ENCODE peak calls at places on chromosomes 13 and 19, in four cellular contexts. U is A549; Q is IMR-90; X is CD4-positive, alpha-beta T cell. T is an unnamed sample.

GRCh38 chr13:31037351-31037750 is 104.9 kb downstream of the TEX26 start:
- DNase-seq in X (no peak), Q (no peak), U (no peak), T (no peak)

GRCh38 chr19:32396046-32396652 is 9.4 kb upstream of the DPY19L3 start:
- DNase-seq in U (no peak), X (no peak), Q (no peak), T (no peak)

GRCh38 chr19:15289673-15290072 is 42.7 kb downstream of the BRD4 start:
- DNase-seq in U (no peak), X (no peak), Q (no peak), T (no peak)

GRCh38 chr13:59996461-59996860 is 167.3 kb downstream of the DIAPH3 start:
- DNase-seq in X (no peak), U (no peak), Q (no peak), T (no peak)

GRCh38 chr19:4495471-4495870 is 22.8 kb downstream of the PLIN4 start:
- DNase-seq in U (peak), Q (no peak), X (no peak), T (no peak)

GRCh38 chr13:73850104-73850898 is 283.9 kb downstream of the KLF12 start:
- DNase-seq in U (no peak), X (no peak), Q (no peak), T (no peak)

GRCh38 chr13:50378513-50378970 is 363.3 kb downstream of the KCNRG start:
- DNase-seq in U (no peak), Q (no peak), X (no peak), T (no peak)

GRCh38 chr13:23547000-23547590 is 23.1 kb upstream of the TNFRSF19 start:
- DNase-seq in U (no peak), Q (peak), X (no peak), T (no peak)

GRCh38 chr19:54154603-54155345 is 4.7 kb downstream of the LENG1 start:
- DNase-seq in U (no peak), Q (no peak), X (no peak), T (no peak)

GRCh38 chr13:73481265-73481664 is 422.5 kb downstream of the KLF5 start:
- DNase-seq in Q (no peak), X (no peak), U (no peak), T (no peak)

GRCh38 chr19:22617614-22618325 is 16.4 kb upstream of the ZNF492 start:
- DNase-seq in X (no peak), Q (no peak), U (no peak), T (no peak)

GRCh38 chr13:98761126-98761978 is 8.9 kb upstream of the SLC15A1 start:
- DNase-seq in U (no peak), Q (peak), X (no peak), T (no peak)

GRCh38 chr19:42091300-42092266 is 15.6 kb downstream of the ZNF574 start:
- DNase-seq in X (no peak), U (peak), Q (peak), T (peak)

GRCh38 chr19:15551183-15552004 is 43.1 kb downstream of the CYP4F22 start:
- DNase-seq in U (peak), X (peak), Q (no peak), T (peak)

GRCh38 chr19:42352216-42352892 is 26.9 kb downstream of the MEGF8 start:
- DNase-seq in U (peak), X (no peak), Q (peak), T (peak)

GRCh38 chr19:17565611-17566010 is 10.2 kb downstream of the COLGALT1 start:
- DNase-seq in U (peak), Q (peak), X (no peak), T (peak)

GRCh38 chr13:92901739-92902138 is 324.9 kb upstream of the GPC6 start:
- DNase-seq in U (no peak), X (no peak), Q (no peak), T (peak)

GRCh38 chr19:17338440-17339078 is 1.2 kb downstream of the GTPBP3 start:
- DNase-seq in Q (no peak), X (no peak), U (no peak), T (no peak)

GRCh38 chr13:41720839-41721561 is 239.9 kb downstream of the VWA8 start:
- DNase-seq in X (no peak), Q (no peak), U (no peak), T (peak)

GRCh38 chr19:21848706-21849105 is 12.7 kb upstream of the ZNF43 start:
- DNase-seq in Q (peak), U (peak), X (no peak), T (peak)

GRCh38 chr19:37513397-37513796 is 6.7 kb downstream of the ZNF793 start:
- DNase-seq in U (no peak), X (no peak), Q (no peak), T (no peak)

GRCh38 chr13:71979616-71980015 is 112.6 kb upstream of the DACH1 start:
- DNase-seq in Q (no peak), X (no peak), U (peak), T (peak)

GRCh38 chr13:76043882-76044281 is 407.8 kb downstream of the LMO7 start:
- DNase-seq in X (no peak), U (no peak), Q (no peak), T (no peak)

GRCh38 chr13:24264976-24265375 is 44.4 kb upstream of the C1QTNF9 start:
- DNase-seq in Q (no peak), X (peak), U (no peak), T (no peak)

GRCh38 chr13:32165791-32166190 is 134.2 kb downstream of the FRY start:
- DNase-seq in U (no peak), Q (no peak), X (no peak), T (no peak)

GRCh38 chr19:681029-681626 is 4.9 kb downstream of the FSTL3 start:
- DNase-seq in X (peak), U (no peak), Q (no peak), T (peak)

GRCh38 chr19:58007285-58007684 is 4.7 kb upstream of the ZNF606 start:
- DNase-seq in Q (no peak), X (no peak), U (peak), T (no peak)

GRCh38 chr13:52348081-52348480 is 57.9 kb downstream of the THSD1 start:
- DNase-seq in X (no peak), Q (peak), U (peak), T (no peak)

GRCh38 chr13:113114511-113115362 is 7.9 kb upstream of the F10 start:
- DNase-seq in X (no peak), Q (no peak), U (no peak), T (no peak)

GRCh38 chr19:17035842-17036424 is 9.3 kb upstream of the CPAMD8 start:
- DNase-seq in X (no peak), U (peak), Q (no peak), T (no peak)

GRCh38 chr13:71874490-71874889 is 7.5 kb upstream of the DACH1 start:
- DNase-seq in X (no peak), U (no peak), Q (no peak), T (no peak)

GRCh38 chr13:50130686-50131051 is 115.4 kb downstream of the KCNRG start:
- DNase-seq in X (no peak), Q (peak), U (peak), T (peak)

GRCh38 chr13:29396446-29396845 is 199.0 kb downstream of the SLC7A1 start:
- DNase-seq in Q (no peak), X (no peak), U (no peak), T (no peak)

GRCh38 chr19:11881151-11881800 is 6.3 kb upstream of the ZNF69 start:
- DNase-seq in X (peak), Q (peak), U (peak), T (peak)

GRCh38 chr19:11887618-11888531 is at the start of gene ZNF69:
- DNase-seq in U (no peak), Q (peak), X (peak), T (peak)

GRCh38 chr19:11890634-11891033 is 3.1 kb downstream of the ZNF69 start:
- DNase-seq in Q (no peak), U (no peak), X (no peak), T (no peak)

GRCh38 chr19:11887247-11887617 is 350 bp upstream of the ZNF69 start:
- DNase-seq in Q (no peak), U (no peak), X (no peak), T (no peak)
- H3K27ac ChIP-seq in Q (peak), U (no peak), X (peak), T (no peak)

DNA sequence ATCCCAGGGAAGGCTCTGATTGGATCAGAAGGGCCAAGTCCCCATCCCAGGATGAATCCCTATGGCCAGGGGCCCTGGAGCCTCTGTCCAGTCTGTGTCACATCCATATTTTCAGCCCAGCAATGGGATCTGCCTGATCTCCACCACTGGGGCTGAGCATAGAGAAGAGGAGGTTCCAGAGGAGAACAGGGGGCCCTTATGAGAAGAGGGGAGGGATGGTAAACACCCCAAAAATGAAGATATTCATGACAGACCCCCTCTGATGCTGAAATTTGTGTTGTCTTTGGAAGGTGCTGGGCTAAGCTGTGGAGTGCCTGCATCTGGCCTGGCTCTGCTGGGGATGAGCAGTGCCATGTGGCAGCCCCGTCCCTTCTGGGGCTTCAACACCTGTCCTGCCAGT is 14.5 kb downstream of the KLHL26 start:
- DNase-seq in X (no peak), Q (no peak), U (no peak), T (no peak)
- H3K27ac ChIP-seq in X (no peak), Q (peak), U (no peak), T (no peak)

GRCh38 chr19:35913589-35913988 is 5.5 kb upstream of the TYROBP start:
- DNase-seq in Q (peak), X (no peak), U (no peak), T (peak)

GRCh38 chr19:35908977-35909683 is 1.0 kb upstream of the TYROBP start:
- DNase-seq in Q (no peak), U (no peak), X (no peak), T (no peak)

GRCh38 chr19:35911790-35912189 is 3.7 kb upstream of the TYROBP start:
- DNase-seq in U (peak), Q (peak), X (no peak), T (peak)

GRCh38 chr19:35909684-35910035 is 1.6 kb upstream of the TYROBP start:
- DNase-seq in Q (no peak), U (no peak), X (no peak), T (no peak)

GRCh38 chr19:35911173-35911572 is 3.1 kb upstream of the TYROBP start:
- DNase-seq in U (no peak), X (no peak), Q (no peak), T (no peak)
- H3K27ac ChIP-seq in U (no peak), X (no peak), Q (no peak), T (no peak)

GRCh38 chr19:6674868-6675305 is 4.9 kb upstream of the TNFSF14 start:
- DNase-seq in Q (peak), U (peak), X (peak), T (peak)
- H3K27ac ChIP-seq in Q (no peak), U (peak), X (no peak), T (no peak)

GRCh38 chr13:40471911-40472310 is 194.5 kb downstream of the FOXO1 start:
- DNase-seq in U (no peak), X (no peak), Q (no peak), T (no peak)

GRCh38 chr13:40469581-40470282 is 196.7 kb downstream of the FOXO1 start:
- DNase-seq in Q (no peak), U (no peak), X (no peak), T (no peak)

GRCh38 chr13:40470665-40471064 is 195.8 kb downstream of the FOXO1 start:
- DNase-seq in U (no peak), X (no peak), Q (no peak), T (no peak)

GRCh38 chr13:40475617-40476016 is 190.8 kb downstream of the FOXO1 start:
- DNase-seq in Q (no peak), U (no peak), X (no peak), T (no peak)

GRCh38 chr13:40472427-40473220 is 193.8 kb downstream of the FOXO1 start:
- DNase-seq in Q (no peak), U (no peak), X (no peak), T (no peak)
- H3K27ac ChIP-seq in Q (no peak), U (no peak), X (no peak), T (no peak)

GRCh38 chr19:52297601-52298358 is 811 bp downstream of the ZNF480 start:
- DNase-seq in X (no peak), Q (peak), U (no peak), T (no peak)
- H3K27ac ChIP-seq in X (peak), Q (peak), U (peak), T (peak)

DNA sequence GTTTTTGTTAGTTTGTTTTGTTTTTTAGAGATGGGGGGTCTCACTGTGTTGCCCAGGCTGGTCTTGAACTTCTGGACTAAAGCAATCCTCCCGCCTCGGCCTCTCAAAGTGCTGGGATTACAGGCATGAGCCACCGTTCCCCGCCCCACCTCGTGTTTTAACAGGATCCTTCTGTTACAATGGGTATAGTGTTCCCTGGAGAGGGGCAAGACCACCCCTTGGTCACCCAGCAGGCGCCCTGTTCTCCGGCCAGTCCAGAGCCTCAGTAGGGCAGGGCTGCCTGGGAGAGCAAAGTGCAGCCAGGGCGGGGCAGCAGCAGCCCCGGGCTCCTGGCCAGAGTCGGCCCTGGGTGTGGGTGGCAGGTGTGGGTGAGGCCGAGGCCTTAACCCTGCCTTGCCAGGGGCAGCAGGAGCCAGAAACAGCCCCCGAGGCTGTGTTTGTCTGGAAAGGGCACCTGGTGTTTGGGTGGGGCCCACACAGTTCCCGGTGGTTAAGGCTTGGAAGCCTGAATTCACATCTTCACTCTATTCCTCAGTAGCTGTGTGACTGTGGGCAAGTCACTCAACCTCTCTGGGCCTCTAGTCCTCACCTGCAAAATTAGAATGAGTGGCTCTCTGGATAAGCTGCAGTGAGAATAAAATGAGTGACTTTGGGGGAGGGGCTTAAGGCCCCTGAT is 7.2 kb downstream of the VASP start:
- DNase-seq in U (peak), Q (no peak), X (no peak), T (no peak)
- H3K27ac ChIP-seq in U (peak), Q (no peak), X (peak), T (peak)

T was measured in PC-3.